ENCODE peak calls at places on chromosomes 1 and 21, in four cellular contexts. Z, U, Q and V are unnamed samples.

GRCh38 chr1:61334718-61335589 is 252.6 kb downstream of the NFIA start:
- DNase-seq in Z (no peak), U (no peak), Q (peak), V (no peak)

GRCh38 chr1:248704556-248704955 is 2.0 kb upstream of the OR14I1 start:
- DNase-seq in Z (no peak), U (no peak), Q (no peak), V (no peak)

GRCh38 chr1:180301135-180301737 is 71.2 kb downstream of the LHX4 start:
- DNase-seq in Z (no peak), U (no peak), Q (no peak), V (no peak)

GRCh38 chr1:166721145-166721544 is 118.1 kb upstream of the POGK start:
- DNase-seq in Z (no peak), U (peak), Q (no peak), V (peak)

GRCh38 chr1:31872658-31873636 is 57.1 kb upstream of the SPOCD1 start:
- DNase-seq in Z (peak), U (peak), Q (no peak), V (peak)

GRCh38 chr1:88333301-88333700 is 350.8 kb upstream of the PKN2 start:
- DNase-seq in Z (no peak), U (no peak), Q (no peak), V (no peak)

GRCh38 chr1:243244420-243244819 is 10.7 kb downstream of the CEP170 start:
- DNase-seq in Z (no peak), U (no peak), Q (no peak), V (no peak)

GRCh38 chr1:62834400-62834987 is 50.6 kb downstream of the ATG4C start:
- DNase-seq in Z (no peak), U (no peak), Q (no peak), V (no peak)

GRCh38 chr1:3662080-3662671 is 9.9 kb downstream of the TP73 start:
- DNase-seq in Z (no peak), U (no peak), Q (no peak), V (no peak)

GRCh38 chr1:35451125-35451528 is 106.1 kb downstream of the KIAA0319L start:
- DNase-seq in Z (peak), U (peak), Q (peak), V (peak)

GRCh38 chr1:218171302-218171893 is 113.7 kb upstream of the RRP15 start:
- DNase-seq in Z (no peak), U (peak), Q (no peak), V (peak)

GRCh38 chr1:72954943-72955342 is 672.6 kb upstream of the NEGR1 start:
- DNase-seq in Z (no peak), U (no peak), Q (no peak), V (no peak)

GRCh38 chr1:56065729-56066128 is 513.6 kb downstream of the PLPP3 start:
- DNase-seq in Z (no peak), U (peak), Q (no peak), V (no peak)

GRCh38 chr1:229118662-229119061 is 152.2 kb upstream of the RAB4A start:
- DNase-seq in Z (no peak), U (no peak), Q (no peak), V (no peak)

GRCh38 chr1:110007045-110007444 is 22.5 kb downstream of the AHCYL1 start:
- DNase-seq in Z (no peak), U (no peak), Q (no peak), V (no peak)

GRCh38 chr1:114833421-114833820 is 21.2 kb upstream of the SYCP1 start:
- DNase-seq in Z (no peak), U (no peak), Q (no peak), V (no peak)

GRCh38 chr1:115166531-115167091 is 77.3 kb upstream of the TSPAN2 start:
- DNase-seq in Z (no peak), U (peak), Q (no peak), V (no peak)

GRCh38 chr1:32984090-32984828 is 19.6 kb upstream of the RNF19B start:
- DNase-seq in Z (no peak), U (peak), Q (no peak), V (no peak)

GRCh38 chr21:36419241-36419640 is 34.0 kb downstream of the CHAF1B start:
- DNase-seq in Z (no peak), U (no peak), Q (no peak), V (no peak)

GRCh38 chr1:94540440-94541174 is 952 bp downstream of the F3 start:
- DNase-seq in Z (no peak), U (no peak), Q (no peak), V (no peak)

GRCh38 chr1:26110731-26111529 is 694 bp upstream of the PDIK1L start:
- DNase-seq in Z (peak), U (peak), Q (peak), V (peak)

GRCh38 chr1:8214501-8215173 is 103.3 kb upstream of the SLC45A1 start:
- DNase-seq in Z (no peak), U (peak), Q (no peak), V (no peak)

GRCh38 chr1:226708967-226709396 is 30.1 kb downstream of the ITPKB start:
- DNase-seq in Z (no peak), U (no peak), Q (no peak), V (no peak)

GRCh38 chr1:10122926-10123325 is 87.4 kb upstream of the KIF1B start:
- DNase-seq in Z (no peak), U (no peak), Q (peak), V (no peak)

GRCh38 chr1:25167269-25168192 is 64.8 kb downstream of the SYF2 start:
- DNase-seq in Z (peak), U (no peak), Q (no peak), V (no peak)

GRCh38 chr1:147177611-147178370 is 5.5 kb upstream of the PRKAB2 start:
- DNase-seq in Z (no peak), U (no peak), Q (no peak), V (no peak)

GRCh38 chr1:174239541-174239940 is 80.2 kb downstream of the RABGAP1L start:
- DNase-seq in Z (no peak), U (no peak), Q (no peak), V (no peak)
- H3K4me3 ChIP-seq in Z (no peak), U (no peak), Q (no peak), V (no peak)

GRCh38 chr1:13708380-13709010 is 8.5 kb downstream of the PRDM2 start:
- DNase-seq in Z (no peak), U (no peak), Q (no peak), V (no peak)
- H3K4me3 ChIP-seq in Z (no peak), U (no peak), Q (no peak), V (no peak)

GRCh38 chr1:45928486-45929205 is 125.2 kb downstream of the MAST2 start:
- DNase-seq in Z (peak), U (peak), Q (no peak), V (no peak)
- H3K4me3 ChIP-seq in Z (no peak), U (no peak), Q (no peak), V (no peak)

GRCh38 chr1:155941845-155942507 is 538 bp downstream of the RXFP4 start:
- DNase-seq in Z (no peak), U (no peak), Q (no peak), V (no peak)
- H3K4me3 ChIP-seq in Z (no peak), U (no peak), Q (no peak), V (no peak)

DNA sequence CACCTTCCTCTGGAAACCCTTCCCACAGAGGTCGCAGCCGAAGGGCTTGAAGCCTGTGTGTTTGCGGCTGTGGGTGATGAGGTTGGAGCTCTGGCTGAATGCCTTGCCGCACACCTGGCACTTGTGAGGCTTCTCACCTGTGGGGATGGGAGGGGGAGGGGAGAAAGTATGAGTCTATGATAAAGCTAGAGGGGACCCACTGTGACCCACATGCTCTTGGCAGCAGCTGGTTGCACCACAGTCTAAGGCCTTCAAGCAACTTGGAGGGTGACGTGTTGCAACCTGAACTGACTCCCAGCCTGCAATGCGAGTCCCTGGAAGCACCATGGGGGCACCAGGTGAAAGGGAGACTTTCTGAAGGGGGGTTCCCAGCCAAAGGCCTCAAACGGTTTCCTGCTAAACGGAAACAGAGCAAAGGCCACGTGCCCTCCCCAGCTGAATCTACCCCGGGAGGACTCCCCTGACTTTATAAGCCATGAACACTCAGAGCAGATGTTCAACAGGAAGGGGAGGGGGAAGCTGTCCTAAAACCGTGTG is 10.6 kb downstream of the GFI1 start:
- DNase-seq in Z (peak), U (no peak), Q (no peak), V (peak)
- H3K4me3 ChIP-seq in Z (no peak), U (no peak), Q (no peak), V (peak)

GRCh38 chr1:235088907-235089306 is 39.7 kb downstream of the TOMM20 start:
- DNase-seq in Z (no peak), U (no peak), Q (no peak), V (no peak)

GRCh38 chr1:235090406-235091069 is 38.1 kb downstream of the TOMM20 start:
- DNase-seq in Z (no peak), U (peak), Q (peak), V (no peak)

GRCh38 chr1:235095938-235096562 is 32.6 kb downstream of the TOMM20 start:
- DNase-seq in Z (no peak), U (no peak), Q (no peak), V (no peak)

GRCh38 chr1:235093685-235094592 is 34.7 kb downstream of the TOMM20 start:
- DNase-seq in Z (peak), U (peak), Q (peak), V (peak)

DNA sequence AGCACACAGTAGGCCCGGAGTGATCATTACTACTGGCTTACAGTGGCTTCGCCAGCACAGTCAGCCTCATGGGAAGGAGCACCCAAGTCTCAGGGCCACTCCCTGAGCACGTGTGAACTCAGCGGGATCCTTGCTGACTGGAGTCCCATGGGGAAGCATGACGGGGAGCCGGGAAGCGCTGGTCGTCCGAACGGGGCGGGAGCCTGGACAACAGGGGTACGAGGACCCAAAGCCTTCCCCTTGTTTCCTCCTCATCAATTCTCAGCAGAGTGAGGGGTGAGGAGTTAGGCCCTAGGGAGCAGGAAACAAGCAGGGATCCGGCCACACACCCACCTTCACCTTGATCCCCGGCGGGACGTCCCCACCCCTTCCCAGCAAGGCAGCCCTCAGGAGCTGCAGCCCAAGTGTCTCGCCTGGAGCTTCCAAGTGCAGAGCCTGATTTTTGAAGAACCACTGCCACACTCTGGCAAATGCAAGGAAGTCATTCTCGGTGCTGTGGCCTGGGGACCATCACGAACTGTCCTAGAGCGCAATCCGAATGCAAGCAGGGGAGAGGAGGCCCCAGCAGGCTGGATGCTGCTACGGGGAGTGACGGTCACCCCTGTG is 35.5 kb downstream of the TOMM20 start:
- DNase-seq in Z (peak), U (peak), Q (peak), V (no peak)
- H3K4me3 ChIP-seq in Z (no peak), U (no peak), Q (no peak), V (no peak)